ENCODE peak calls at places on chromosomes 4 and X, in nine cellular contexts. One of them, this sample, is unnamed. For H3K36me3, the result is how much of the 10 kb centered on the place peaks cover.

GRCh38 chr4:152563209-152563608 is 27.3 kb upstream of the FBXW7 start:
- DNase-seq in upper lobe of right lung: no peak
- DNase-seq in breast epithelium: no peak
- DNase-seq in K562: no peak
- DNase-seq in left ventricle myocardium inferior: no peak
- DNase-seq in MM.1S: no peak
- DNase-seq in kidney epithelial cell: no peak
- DNase-seq in stomach: no peak
- DNase-seq in HCT116: no peak
- DNase-seq in this sample: no peak

GRCh38 chrX:46165411-46165810 is 379.8 kb downstream of the ZNF674 start:
- DNase-seq in upper lobe of right lung: no peak
- DNase-seq in breast epithelium: no peak
- DNase-seq in K562: no peak
- DNase-seq in left ventricle myocardium inferior: no peak
- DNase-seq in MM.1S: no peak
- DNase-seq in kidney epithelial cell: peak
- DNase-seq in stomach: no peak
- DNase-seq in HCT116: no peak
- DNase-seq in this sample: no peak

GRCh38 chr4:138308421-138308820 is 66.3 kb upstream of the SLC7A11 start:
- DNase-seq in upper lobe of right lung: no peak
- DNase-seq in breast epithelium: peak
- DNase-seq in K562: no peak
- DNase-seq in left ventricle myocardium inferior: no peak
- DNase-seq in MM.1S: no peak
- DNase-seq in kidney epithelial cell: peak
- DNase-seq in stomach: no peak
- DNase-seq in HCT116: no peak
- DNase-seq in this sample: no peak

GRCh38 chr4:73615613-73616012 is 4.6 kb downstream of the RASSF6 start:
- DNase-seq in upper lobe of right lung: no peak
- DNase-seq in breast epithelium: peak
- DNase-seq in K562: no peak
- DNase-seq in left ventricle myocardium inferior: no peak
- DNase-seq in MM.1S: no peak
- DNase-seq in kidney epithelial cell: no peak
- DNase-seq in stomach: no peak
- DNase-seq in HCT116: no peak
- DNase-seq in this sample: no peak

GRCh38 chr4:147336252-147336651 is 144.6 kb upstream of the EDNRA start:
- DNase-seq in upper lobe of right lung: no peak
- DNase-seq in breast epithelium: no peak
- DNase-seq in K562: no peak
- DNase-seq in left ventricle myocardium inferior: no peak
- DNase-seq in MM.1S: no peak
- DNase-seq in kidney epithelial cell: no peak
- DNase-seq in stomach: no peak
- DNase-seq in HCT116: no peak
- DNase-seq in this sample: no peak

GRCh38 chr4:71553605-71554004 is 214.8 kb downstream of the SLC4A4 start:
- DNase-seq in upper lobe of right lung: no peak
- DNase-seq in breast epithelium: no peak
- DNase-seq in K562: peak
- DNase-seq in left ventricle myocardium inferior: no peak
- DNase-seq in MM.1S: no peak
- DNase-seq in kidney epithelial cell: no peak
- DNase-seq in stomach: no peak
- DNase-seq in HCT116: peak
- DNase-seq in this sample: no peak

GRCh38 chrX:9337056-9337455 is 127.8 kb upstream of the TBL1X start:
- DNase-seq in upper lobe of right lung: no peak
- DNase-seq in breast epithelium: no peak
- DNase-seq in K562: no peak
- DNase-seq in left ventricle myocardium inferior: peak
- DNase-seq in MM.1S: no peak
- DNase-seq in kidney epithelial cell: no peak
- DNase-seq in stomach: no peak
- DNase-seq in HCT116: no peak
- DNase-seq in this sample: no peak

GRCh38 chr4:40303751-40304150 is 31.4 kb upstream of the CHRNA9 start:
- DNase-seq in upper lobe of right lung: no peak
- DNase-seq in breast epithelium: no peak
- DNase-seq in K562: no peak
- DNase-seq in left ventricle myocardium inferior: no peak
- DNase-seq in MM.1S: no peak
- DNase-seq in kidney epithelial cell: no peak
- DNase-seq in stomach: no peak
- DNase-seq in HCT116: no peak
- DNase-seq in this sample: no peak

GRCh38 chr4:105352826-105353225 is 121.0 kb downstream of the PPA2 start:
- DNase-seq in upper lobe of right lung: no peak
- DNase-seq in breast epithelium: no peak
- DNase-seq in K562: peak
- DNase-seq in left ventricle myocardium inferior: no peak
- DNase-seq in MM.1S: no peak
- DNase-seq in kidney epithelial cell: no peak
- DNase-seq in stomach: no peak
- DNase-seq in HCT116: no peak
- DNase-seq in this sample: no peak

GRCh38 chr4:84503495-84504437 is 4.7 kb upstream of the NKX6-1 start:
- DNase-seq in upper lobe of right lung: no peak
- DNase-seq in breast epithelium: no peak
- DNase-seq in K562: peak
- DNase-seq in left ventricle myocardium inferior: no peak
- DNase-seq in MM.1S: peak
- DNase-seq in kidney epithelial cell: peak
- DNase-seq in stomach: no peak
- DNase-seq in HCT116: peak
- DNase-seq in this sample: no peak

GRCh38 chr4:22416403-22416802 is 99.5 kb downstream of the ADGRA3 start:
- DNase-seq in upper lobe of right lung: no peak
- DNase-seq in breast epithelium: no peak
- DNase-seq in K562: no peak
- DNase-seq in left ventricle myocardium inferior: no peak
- DNase-seq in MM.1S: no peak
- DNase-seq in kidney epithelial cell: no peak
- DNase-seq in stomach: no peak
- DNase-seq in HCT116: no peak
- DNase-seq in this sample: no peak

GRCh38 chr4:14841801-14842748 is 160.2 kb upstream of the CPEB2 start:
- DNase-seq in upper lobe of right lung: peak
- DNase-seq in breast epithelium: no peak
- DNase-seq in K562: no peak
- DNase-seq in left ventricle myocardium inferior: peak
- DNase-seq in MM.1S: no peak
- DNase-seq in kidney epithelial cell: no peak
- DNase-seq in stomach: peak
- DNase-seq in HCT116: no peak
- DNase-seq in this sample: no peak

GRCh38 chrX:18920079-18920478 is 63.8 kb downstream of the PHKA2 start:
- DNase-seq in upper lobe of right lung: no peak
- DNase-seq in breast epithelium: no peak
- DNase-seq in K562: no peak
- DNase-seq in left ventricle myocardium inferior: no peak
- DNase-seq in MM.1S: no peak
- DNase-seq in kidney epithelial cell: no peak
- DNase-seq in stomach: no peak
- DNase-seq in HCT116: no peak
- DNase-seq in this sample: no peak

GRCh38 chr4:143375326-143376073 is 38.8 kb downstream of the GAB1 start:
- DNase-seq in upper lobe of right lung: no peak
- DNase-seq in breast epithelium: no peak
- DNase-seq in K562: peak
- DNase-seq in left ventricle myocardium inferior: peak
- DNase-seq in MM.1S: peak
- DNase-seq in kidney epithelial cell: no peak
- DNase-seq in stomach: no peak
- DNase-seq in HCT116: peak
- DNase-seq in this sample: no peak

GRCh38 chr4:8516061-8516573 is 64.1 kb upstream of the GPR78 start:
- DNase-seq in upper lobe of right lung: no peak
- DNase-seq in breast epithelium: no peak
- DNase-seq in K562: no peak
- DNase-seq in left ventricle myocardium inferior: no peak
- DNase-seq in MM.1S: no peak
- DNase-seq in kidney epithelial cell: no peak
- DNase-seq in stomach: no peak
- DNase-seq in HCT116: no peak
- DNase-seq in this sample: no peak

GRCh38 chr4:112120021-112120420 is 25.2 kb upstream of the FAM241A start:
- DNase-seq in upper lobe of right lung: no peak
- DNase-seq in breast epithelium: no peak
- DNase-seq in K562: no peak
- DNase-seq in left ventricle myocardium inferior: no peak
- DNase-seq in MM.1S: peak
- DNase-seq in kidney epithelial cell: no peak
- DNase-seq in stomach: no peak
- DNase-seq in HCT116: no peak
- DNase-seq in this sample: no peak

GRCh38 chr4:82892467-82892802 is 1.5 kb upstream of the SEC31A start:
- DNase-seq in upper lobe of right lung: no peak
- DNase-seq in breast epithelium: no peak
- DNase-seq in K562: no peak
- DNase-seq in left ventricle myocardium inferior: no peak
- DNase-seq in MM.1S: no peak
- DNase-seq in kidney epithelial cell: no peak
- DNase-seq in stomach: no peak
- DNase-seq in HCT116: no peak
- DNase-seq in this sample: no peak
- H3K4me3 ChIP-seq in upper lobe of right lung: no peak
- H3K4me3 ChIP-seq in breast epithelium: no peak
- H3K4me3 ChIP-seq in K562: no peak
- H3K4me3 ChIP-seq in left ventricle myocardium inferior: no peak
- H3K4me3 ChIP-seq in MM.1S: peak
- H3K4me3 ChIP-seq in kidney epithelial cell: no peak
- H3K4me3 ChIP-seq in stomach: no peak
- H3K4me3 ChIP-seq in HCT116: no peak
- H3K4me3 ChIP-seq in this sample: no peak

GRCh38 chr4:69518102-69518501 is 22.4 kb upstream of the UGT2B4 start:
- DNase-seq in upper lobe of right lung: no peak
- DNase-seq in breast epithelium: no peak
- DNase-seq in K562: no peak
- DNase-seq in left ventricle myocardium inferior: no peak
- DNase-seq in MM.1S: no peak
- DNase-seq in kidney epithelial cell: no peak
- DNase-seq in stomach: no peak
- DNase-seq in HCT116: no peak
- DNase-seq in this sample: no peak
- H3K36me3 ChIP-seq in upper lobe of right lung: under half
- H3K36me3 ChIP-seq in breast epithelium: under half
- H3K36me3 ChIP-seq in K562: under half
- H3K36me3 ChIP-seq in left ventricle myocardium inferior: under half
- H3K36me3 ChIP-seq in MM.1S: under half
- H3K36me3 ChIP-seq in kidney epithelial cell: under half
- H3K36me3 ChIP-seq in stomach: under half
- H3K36me3 ChIP-seq in HCT116: under half
- H3K36me3 ChIP-seq in this sample: under half

GRCh38 chr4:168421671-168422070 is 58.6 kb downstream of the DDX60L start:
- DNase-seq in upper lobe of right lung: no peak
- DNase-seq in breast epithelium: peak
- DNase-seq in K562: peak
- DNase-seq in left ventricle myocardium inferior: no peak
- DNase-seq in MM.1S: no peak
- DNase-seq in kidney epithelial cell: peak
- DNase-seq in stomach: peak
- DNase-seq in HCT116: peak
- DNase-seq in this sample: no peak

GRCh38 chr4:168415911-168416310 is 64.4 kb downstream of the DDX60L start:
- DNase-seq in upper lobe of right lung: no peak
- DNase-seq in breast epithelium: no peak
- DNase-seq in K562: no peak
- DNase-seq in left ventricle myocardium inferior: no peak
- DNase-seq in MM.1S: no peak
- DNase-seq in kidney epithelial cell: no peak
- DNase-seq in stomach: no peak
- DNase-seq in HCT116: no peak
- DNase-seq in this sample: no peak

DNA sequence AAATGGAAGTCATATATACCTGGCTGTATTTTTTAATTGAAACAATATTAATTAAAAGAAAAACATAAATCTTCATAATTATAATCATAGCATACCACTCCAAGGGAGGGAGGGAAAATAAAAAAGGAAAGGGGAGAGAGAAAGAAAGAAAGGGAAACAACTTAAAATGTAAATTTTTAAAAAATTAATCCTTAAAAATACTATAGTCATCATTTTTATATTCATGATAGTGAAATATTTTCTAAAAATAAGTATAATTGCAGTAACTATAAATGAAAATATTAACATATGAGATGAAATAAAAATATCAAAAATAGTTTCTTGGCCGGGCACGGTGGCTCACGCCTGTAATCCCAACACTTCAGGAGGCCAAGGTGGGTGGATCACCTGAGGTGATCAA is 59.2 kb downstream of the DDX60L start:
- DNase-seq in upper lobe of right lung: no peak
- DNase-seq in breast epithelium: no peak
- DNase-seq in K562: no peak
- DNase-seq in left ventricle myocardium inferior: no peak
- DNase-seq in MM.1S: no peak
- DNase-seq in kidney epithelial cell: no peak
- DNase-seq in stomach: no peak
- DNase-seq in HCT116: no peak
- DNase-seq in this sample: no peak
- H3K4me3 ChIP-seq in upper lobe of right lung: no peak
- H3K4me3 ChIP-seq in breast epithelium: peak
- H3K4me3 ChIP-seq in K562: no peak
- H3K4me3 ChIP-seq in left ventricle myocardium inferior: no peak
- H3K4me3 ChIP-seq in MM.1S: no peak
- H3K4me3 ChIP-seq in kidney epithelial cell: no peak
- H3K4me3 ChIP-seq in stomach: no peak
- H3K4me3 ChIP-seq in HCT116: no peak
- H3K4me3 ChIP-seq in this sample: no peak

GRCh38 chrX:40054793-40055192 is 43.0 kb downstream of the BCOR start:
- DNase-seq in upper lobe of right lung: no peak
- DNase-seq in breast epithelium: no peak
- DNase-seq in K562: no peak
- DNase-seq in left ventricle myocardium inferior: no peak
- DNase-seq in MM.1S: no peak
- DNase-seq in kidney epithelial cell: no peak
- DNase-seq in stomach: no peak
- DNase-seq in HCT116: no peak
- DNase-seq in this sample: no peak

GRCh38 chrX:40055495-40055894 is 42.3 kb downstream of the BCOR start:
- DNase-seq in upper lobe of right lung: no peak
- DNase-seq in breast epithelium: no peak
- DNase-seq in K562: no peak
- DNase-seq in left ventricle myocardium inferior: no peak
- DNase-seq in MM.1S: no peak
- DNase-seq in kidney epithelial cell: no peak
- DNase-seq in stomach: no peak
- DNase-seq in HCT116: no peak
- DNase-seq in this sample: no peak

GRCh38 chrX:40047485-40047884 is 50.3 kb downstream of the BCOR start:
- DNase-seq in upper lobe of right lung: no peak
- DNase-seq in breast epithelium: no peak
- DNase-seq in K562: no peak
- DNase-seq in left ventricle myocardium inferior: no peak
- DNase-seq in MM.1S: no peak
- DNase-seq in kidney epithelial cell: no peak
- DNase-seq in stomach: no peak
- DNase-seq in HCT116: no peak
- DNase-seq in this sample: no peak

GRCh38 chrX:40049084-40049641 is 48.6 kb downstream of the BCOR start:
- DNase-seq in upper lobe of right lung: no peak
- DNase-seq in breast epithelium: no peak
- DNase-seq in K562: no peak
- DNase-seq in left ventricle myocardium inferior: no peak
- DNase-seq in MM.1S: no peak
- DNase-seq in kidney epithelial cell: no peak
- DNase-seq in stomach: no peak
- DNase-seq in HCT116: no peak
- DNase-seq in this sample: no peak

GRCh38 chrX:40050532-40050931 is 47.2 kb downstream of the BCOR start:
- DNase-seq in upper lobe of right lung: no peak
- DNase-seq in breast epithelium: no peak
- DNase-seq in K562: no peak
- DNase-seq in left ventricle myocardium inferior: no peak
- DNase-seq in MM.1S: no peak
- DNase-seq in kidney epithelial cell: no peak
- DNase-seq in stomach: no peak
- DNase-seq in HCT116: no peak
- DNase-seq in this sample: no peak
- H3K36me3 ChIP-seq in upper lobe of right lung: half or more
- H3K36me3 ChIP-seq in breast epithelium: under half
- H3K36me3 ChIP-seq in K562: half or more
- H3K36me3 ChIP-seq in left ventricle myocardium inferior: half or more
- H3K36me3 ChIP-seq in MM.1S: under half
- H3K36me3 ChIP-seq in kidney epithelial cell: under half
- H3K36me3 ChIP-seq in stomach: half or more
- H3K36me3 ChIP-seq in HCT116: half or more
- H3K36me3 ChIP-seq in this sample: half or more

This sample was measured in CD4-positive, CD25-positive, alpha-beta regulatory T cell.